ENCODE peak calls at places on chromosomes 16 and 17, in four cellular contexts. One of them, this sample, is unnamed.

GRCh38 chr17:28570716-28571254 is 539 bp downstream of the PIGS start:
- DNase-seq in Peyer's patch: peak; percentile 78
- DNase-seq in IMR-90: no peak
- DNase-seq in stomach: no peak
- DNase-seq in this sample: peak; percentile 73

GRCh38 chr16:66189951-66190350 is 176.5 kb upstream of the CDH5 start:
- DNase-seq in stomach: no peak
- DNase-seq in IMR-90: peak; percentile 92
- DNase-seq in Peyer's patch: no peak
- DNase-seq in this sample: no peak

GRCh38 chr16:15672514-15673167 is 22.6 kb downstream of the NDE1 start:
- DNase-seq in Peyer's patch: peak; percentile 93
- DNase-seq in IMR-90: peak; percentile 96
- DNase-seq in stomach: peak; percentile 70
- DNase-seq in this sample: no peak

GRCh38 chr17:80272366-80272765 is 11.7 kb downstream of the RNF213 start:
- DNase-seq in Peyer's patch: no peak
- DNase-seq in IMR-90: no peak
- DNase-seq in stomach: no peak
- DNase-seq in this sample: no peak

GRCh38 chr16:56145369-56145768 is 45.9 kb upstream of the GNAO1 start:
- DNase-seq in Peyer's patch: no peak
- DNase-seq in stomach: no peak
- DNase-seq in IMR-90: no peak
- DNase-seq in this sample: no peak

GRCh38 chr16:87350681-87351319 is 32.8 kb downstream of the FBXO31 start:
- DNase-seq in IMR-90: peak; percentile 43
- DNase-seq in Peyer's patch: no peak
- DNase-seq in stomach: no peak
- DNase-seq in this sample: no peak

GRCh38 chr17:7686221-7687071 is 844 bp downstream of the TP53 start:
- DNase-seq in Peyer's patch: peak; percentile 87
- DNase-seq in IMR-90: peak; percentile 73
- DNase-seq in stomach: peak; percentile 76
- DNase-seq in this sample: peak; percentile 96

GRCh38 chr17:45363498-45363897 is 46.7 kb upstream of the MAP3K14 start:
- DNase-seq in stomach: no peak
- DNase-seq in Peyer's patch: peak; percentile 25
- DNase-seq in IMR-90: no peak
- DNase-seq in this sample: no peak

GRCh38 chr17:57954421-57955182 is 610 bp downstream of the CUEDC1 start:
- DNase-seq in Peyer's patch: no peak
- DNase-seq in IMR-90: peak; percentile 46
- DNase-seq in stomach: peak; percentile 50
- DNase-seq in this sample: no peak

GRCh38 chr17:40903129-40903847 is 18.2 kb upstream of the KRT20 start:
- DNase-seq in stomach: peak; percentile 36
- DNase-seq in Peyer's patch: peak; percentile 76
- DNase-seq in IMR-90: peak; percentile 70
- DNase-seq in this sample: no peak

GRCh38 chr17:67585077-67585602 is 132.6 kb upstream of the NOL11 start:
- DNase-seq in Peyer's patch: no peak
- DNase-seq in IMR-90: peak; percentile 40
- DNase-seq in stomach: no peak
- DNase-seq in this sample: no peak

GRCh38 chr17:65005858-65006257 is 50.7 kb downstream of the GNA13 start:
- DNase-seq in Peyer's patch: no peak
- DNase-seq in IMR-90: no peak
- DNase-seq in stomach: no peak
- DNase-seq in this sample: no peak

GRCh38 chr16:62642677-62643076 is 606.4 kb upstream of the CDH8 start:
- DNase-seq in Peyer's patch: no peak
- DNase-seq in IMR-90: no peak
- DNase-seq in stomach: no peak
- DNase-seq in this sample: no peak

GRCh38 chr17:72305964-72306551 is 185.2 kb downstream of the SOX9 start:
- DNase-seq in IMR-90: no peak
- DNase-seq in Peyer's patch: no peak
- DNase-seq in stomach: no peak
- DNase-seq in this sample: no peak

GRCh38 chr17:39548494-39548893 is 59.2 kb downstream of the NEUROD2 start:
- DNase-seq in stomach: no peak
- DNase-seq in IMR-90: no peak
- DNase-seq in Peyer's patch: no peak
- DNase-seq in this sample: no peak

GRCh38 chr16:64711596-64711995 is 410.3 kb downstream of the CDH11 start:
- DNase-seq in Peyer's patch: no peak
- DNase-seq in stomach: no peak
- DNase-seq in IMR-90: no peak
- DNase-seq in this sample: no peak

GRCh38 chr17:17820457-17821158 is 16.2 kb downstream of the SREBF1 start:
- DNase-seq in stomach: no peak
- DNase-seq in Peyer's patch: no peak
- DNase-seq in IMR-90: no peak
- DNase-seq in this sample: no peak

GRCh38 chr17:78108726-78109488 is 19.6 kb downstream of the TMC6 start:
- DNase-seq in IMR-90: no peak
- DNase-seq in stomach: no peak
- DNase-seq in Peyer's patch: peak; percentile 44
- DNase-seq in this sample: no peak

GRCh38 chr16:67719048-67719777 is at the start of gene GFOD2:
- DNase-seq in Peyer's patch: peak; percentile 98
- DNase-seq in stomach: peak; percentile 97
- DNase-seq in IMR-90: peak; percentile 92
- DNase-seq in this sample: peak; percentile 94
- TF ChIP-seq POLR2A in Peyer's patch: peak; percentile 71
- TF ChIP-seq POLR2A in stomach: no peak
- TF ChIP-seq POLR2A in IMR-90: peak; percentile 84
- TF ChIP-seq POLR2A in this sample: peak; percentile 99

GRCh38 chr17:1650731-1651558 is 1.3 kb upstream of the RILP start:
- DNase-seq in IMR-90: no peak
- DNase-seq in stomach: no peak
- DNase-seq in Peyer's patch: no peak
- DNase-seq in this sample: no peak
- TF ChIP-seq POLR2A in IMR-90: no peak
- TF ChIP-seq POLR2A in stomach: no peak
- TF ChIP-seq POLR2A in Peyer's patch: peak; percentile 59
- TF ChIP-seq POLR2A in this sample: no peak

GRCh38 chr17:20236586-20237227 is 227.5 kb downstream of the SPECC1 start:
- DNase-seq in Peyer's patch: no peak
- DNase-seq in stomach: no peak
- DNase-seq in IMR-90: no peak
- DNase-seq in this sample: no peak
- TF ChIP-seq POLR2A in Peyer's patch: no peak
- TF ChIP-seq POLR2A in stomach: no peak
- TF ChIP-seq POLR2A in IMR-90: no peak
- TF ChIP-seq POLR2A in this sample: no peak

GRCh38 chr17:4554997-4555799 is at the start of gene MYBBP1A:
- DNase-seq in IMR-90: peak; percentile 92
- DNase-seq in stomach: peak; percentile 98
- DNase-seq in Peyer's patch: peak; percentile 99
- DNase-seq in this sample: peak; percentile 97
- TF ChIP-seq POLR2A in IMR-90: peak; percentile 69
- TF ChIP-seq POLR2A in stomach: no peak
- TF ChIP-seq POLR2A in Peyer's patch: peak; percentile 66
- TF ChIP-seq POLR2A in this sample: peak; percentile 84

GRCh38 chr16:70380205-70380918 is 33.7 kb downstream of the DDX19A start:
- DNase-seq in IMR-90: peak; percentile 82
- DNase-seq in stomach: peak; percentile 57
- DNase-seq in Peyer's patch: peak; percentile 71
- DNase-seq in this sample: peak; percentile 49

GRCh38 chr16:70377782-70378181 is 31.1 kb downstream of the DDX19A start:
- DNase-seq in Peyer's patch: no peak
- DNase-seq in IMR-90: no peak
- DNase-seq in stomach: no peak
- DNase-seq in this sample: no peak

GRCh38 chr16:70381604-70382342 is 35.1 kb downstream of the DDX19A start:
- DNase-seq in IMR-90: no peak
- DNase-seq in Peyer's patch: no peak
- DNase-seq in stomach: no peak
- DNase-seq in this sample: no peak

GRCh38 chr16:70380919-70381603 is 34.4 kb downstream of the DDX19A start:
- DNase-seq in Peyer's patch: peak; percentile 99
- DNase-seq in stomach: peak; percentile 97
- DNase-seq in IMR-90: peak; percentile 96
- DNase-seq in this sample: peak; percentile 96

GRCh38 chr16:70378869-70379493 is 32.3 kb downstream of the DDX19A start:
- DNase-seq in IMR-90: no peak
- DNase-seq in Peyer's patch: no peak
- DNase-seq in stomach: no peak
- DNase-seq in this sample: no peak
- TF ChIP-seq POLR2A in IMR-90: no peak
- TF ChIP-seq POLR2A in Peyer's patch: no peak
- TF ChIP-seq POLR2A in stomach: no peak
- TF ChIP-seq POLR2A in this sample: no peak

DNA sequence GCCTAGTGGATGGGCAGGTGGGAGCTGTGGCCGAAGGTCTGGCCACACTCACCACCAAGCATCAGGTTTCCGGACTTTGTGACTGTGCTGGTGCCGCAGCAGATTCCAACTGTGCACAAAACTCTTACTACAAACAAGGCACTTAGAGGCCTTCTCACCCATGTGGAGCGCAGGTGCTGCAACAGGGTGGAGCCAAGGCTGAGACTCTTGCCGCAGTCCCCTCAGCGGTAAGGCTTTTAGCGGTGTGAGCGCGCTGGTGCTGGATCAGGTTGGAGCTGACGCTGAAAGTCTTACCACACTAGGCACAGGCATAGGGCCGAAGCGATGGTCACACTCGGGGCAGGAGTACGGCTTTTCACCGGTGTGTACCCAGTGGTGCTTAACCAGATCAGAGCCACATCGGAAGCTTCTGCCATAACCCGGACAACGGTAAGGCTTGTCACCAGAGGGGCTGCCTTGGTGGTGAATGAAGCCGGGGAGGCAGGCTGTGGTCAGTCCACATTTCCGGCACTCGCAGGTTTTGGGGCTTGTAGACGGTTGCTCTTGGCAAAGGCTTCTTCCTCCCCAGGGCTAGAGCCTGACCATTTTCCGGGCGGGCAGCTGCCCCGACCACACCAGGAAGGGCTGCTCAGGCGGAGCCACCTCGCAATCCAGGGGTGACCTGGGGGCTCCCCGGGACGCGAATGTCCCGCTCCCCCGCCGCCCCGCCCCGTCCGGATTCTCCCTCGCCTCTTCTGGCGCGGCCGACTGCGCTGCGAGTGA is 1.0 kb upstream of the ARMC5 start:
- DNase-seq in stomach: peak; percentile 57
- DNase-seq in Peyer's patch: peak; percentile 82
- DNase-seq in IMR-90: peak; percentile 45
- DNase-seq in this sample: no peak
- TF ChIP-seq POLR2A in stomach: no peak
- TF ChIP-seq POLR2A in Peyer's patch: peak; percentile 10
- TF ChIP-seq POLR2A in IMR-90: no peak
- TF ChIP-seq POLR2A in this sample: peak; percentile 39

GRCh38 chr17:42184717-42185496 is at the start of gene HCRT:
- DNase-seq in stomach: no peak
- DNase-seq in IMR-90: no peak
- DNase-seq in Peyer's patch: no peak
- DNase-seq in this sample: no peak

GRCh38 chr17:42180922-42181850 is at the start of gene KCNH4:
- DNase-seq in stomach: peak; percentile 81
- DNase-seq in IMR-90: peak; percentile 70
- DNase-seq in Peyer's patch: peak; percentile 92
- DNase-seq in this sample: peak; percentile 87

GRCh38 chr17:42181851-42182207 is 887 bp upstream of the KCNH4 start:
- DNase-seq in Peyer's patch: no peak
- DNase-seq in stomach: no peak
- DNase-seq in IMR-90: no peak
- DNase-seq in this sample: no peak

GRCh38 chr17:42183741-42184711 is 1.2 kb downstream of the HCRT start:
- DNase-seq in IMR-90: peak; percentile 63
- DNase-seq in stomach: peak; percentile 77
- DNase-seq in Peyer's patch: peak; percentile 88
- DNase-seq in this sample: peak; percentile 86

DNA sequence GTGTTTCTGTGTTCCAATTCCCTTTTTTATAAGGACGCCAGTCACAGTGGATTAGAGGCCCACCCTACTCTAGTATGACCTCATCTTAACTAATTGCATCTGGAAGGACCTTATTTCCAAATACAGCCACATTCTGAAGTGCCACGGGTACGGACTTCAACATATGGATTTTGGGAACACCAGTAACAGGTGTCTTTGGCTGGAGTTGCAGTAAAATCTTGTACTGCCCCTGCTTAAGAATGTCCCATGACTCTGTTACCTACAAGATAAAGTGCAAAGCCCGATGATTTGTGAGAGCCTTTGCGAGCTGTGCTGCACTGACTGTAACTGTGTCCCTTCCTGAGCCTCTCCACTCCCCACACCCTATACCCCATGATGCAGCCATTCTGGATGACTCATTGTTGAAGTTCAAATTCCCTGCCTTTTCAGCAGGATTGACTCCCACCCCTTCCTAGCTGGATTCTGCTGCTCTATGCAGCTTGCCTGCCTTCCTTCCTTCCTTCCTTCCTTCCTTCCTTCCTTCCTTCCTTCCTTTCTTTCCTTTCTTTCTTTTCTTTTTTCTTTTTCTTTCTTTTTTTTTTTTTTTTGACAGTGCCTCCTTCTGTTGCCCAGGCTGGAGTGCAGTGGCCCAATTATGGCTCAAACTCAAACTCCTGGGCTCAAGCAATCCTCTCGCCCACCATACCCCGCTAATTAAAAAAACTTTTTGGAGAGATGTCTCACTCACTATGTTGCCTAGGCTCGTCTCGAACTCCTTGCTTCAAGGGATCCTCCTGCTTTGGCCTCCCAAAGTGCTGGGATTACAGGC is 2.1 kb downstream of the HCRT start:
- DNase-seq in Peyer's patch: no peak
- DNase-seq in IMR-90: peak; percentile 60
- DNase-seq in stomach: no peak
- DNase-seq in this sample: no peak
- TF ChIP-seq POLR2A in Peyer's patch: no peak
- TF ChIP-seq POLR2A in IMR-90: no peak
- TF ChIP-seq POLR2A in stomach: no peak
- TF ChIP-seq POLR2A in this sample: no peak

This sample was measured in erythroblast.